ENCODE peak calls at places on chromosome 15, in nine cellular contexts. T is fibroblast of mammary gland, X is adrenal gland, L is lung, P is esophagus muscularis mucosa, Z is lower leg skin, O is NB4, W is retinal pigment epithelial cell, H is coronary artery. E is an unnamed sample.

GRCh38 chr15:62444104-62445027 is 279.3 kb upstream of the C2CD4B start:
- DNase-seq in L (no peak), W (peak; percentile 77), H (no peak), T (peak; percentile 99), O (no peak), Z (peak; percentile 66), X (no peak), P (no peak), E (peak; percentile 93)

GRCh38 chr15:55861115-55861514 is 118.2 kb upstream of the PRTG start:
- DNase-seq in Z (no peak), O (no peak), H (no peak), W (no peak), T (no peak), X (no peak), P (no peak), L (no peak), E (no peak)

GRCh38 chr15:96321422-96322391 is 8.8 kb upstream of the NR2F2 start:
- DNase-seq in L (no peak), Z (no peak), X (peak; percentile 26), W (no peak), P (no peak), H (peak; percentile 81), O (no peak), T (peak; percentile 26), E (peak; percentile 48)

GRCh38 chr15:74432968-74433591 is 678 bp downstream of the SEMA7A start:
- DNase-seq in X (no peak), H (no peak), L (no peak), W (no peak), Z (no peak), P (no peak), T (no peak), O (peak; percentile 42), E (no peak)

GRCh38 chr15:76206325-76206976 is 104.8 kb downstream of the ETFA start:
- DNase-seq in L (peak; percentile 58), O (no peak), T (peak; percentile 54), P (no peak), Z (no peak), H (no peak), X (peak; percentile 96), W (peak; percentile 95), E (peak; percentile 64)

GRCh38 chr15:26132786-26133185 is 269.7 kb upstream of the ATP10A start:
- DNase-seq in W (peak; percentile 25), X (no peak), L (no peak), H (no peak), Z (no peak), O (no peak), T (no peak), P (peak; percentile 50), E (no peak)

GRCh38 chr15:74453925-74454763 is 6.8 kb downstream of the UBL7 start:
- DNase-seq in H (no peak), T (no peak), W (no peak), P (no peak), X (no peak), L (no peak), O (no peak), Z (no peak), E (peak; percentile 22)

GRCh38 chr15:38517312-38517711 is 47.3 kb downstream of the RASGRP1 start:
- DNase-seq in X (no peak), T (no peak), P (no peak), Z (no peak), H (no peak), L (no peak), O (no peak), W (no peak), E (no peak)

GRCh38 chr15:69643971-69644370 is 191.4 kb downstream of the RPLP1 start:
- DNase-seq in L (no peak), W (no peak), O (no peak), X (no peak), T (no peak), Z (no peak), P (no peak), H (no peak), E (no peak)

GRCh38 chr15:48566669-48567068 is 78.8 kb downstream of the FBN1 start:
- DNase-seq in W (no peak), O (no peak), L (no peak), X (no peak), H (no peak), T (peak; percentile 88), P (no peak), Z (no peak), E (peak; percentile 73)

GRCh38 chr15:55031732-55032131 is 165.0 kb downstream of the RSL24D1 start:
- DNase-seq in P (no peak), H (no peak), L (no peak), W (no peak), T (no peak), Z (peak; percentile 20), X (no peak), O (no peak), E (no peak)

GRCh38 chr15:40082195-40082868 is 26.3 kb downstream of the BMF start:
- DNase-seq in Z (no peak), W (no peak), H (no peak), O (no peak), P (no peak), X (no peak), T (no peak), L (no peak), E (no peak)

GRCh38 chr15:74489518-74490338 is 28.8 kb upstream of the UBL7 start:
- DNase-seq in X (peak; percentile 41), L (peak; percentile 49), H (no peak), P (no peak), O (peak; percentile 74), Z (peak; percentile 18), T (peak; percentile 45), W (no peak), E (peak; percentile 36)

GRCh38 chr15:70271422-70272088 is 173.8 kb upstream of the TLE3 start:
- DNase-seq in T (peak; percentile 98), L (no peak), Z (peak; percentile 78), H (no peak), X (peak; percentile 85), W (peak; percentile 92), P (no peak), O (peak; percentile 94), E (peak; percentile 97)

GRCh38 chr15:41923424-41923999 is 29.7 kb upstream of the SPTBN5 start:
- DNase-seq in T (no peak), L (no peak), W (no peak), X (no peak), H (no peak), O (no peak), Z (no peak), P (no peak), E (no peak)

GRCh38 chr15:91521996-91522395 is 331.5 kb upstream of the SLCO3A1 start:
- DNase-seq in T (peak; percentile 68), O (no peak), Z (no peak), L (no peak), P (no peak), H (no peak), W (peak; percentile 34), X (no peak), E (peak; percentile 58)

GRCh38 chr15:67201136-67201535 is 53.3 kb downstream of the AAGAB start:
- DNase-seq in L (no peak), X (no peak), P (no peak), O (no peak), T (peak; percentile 46), W (no peak), H (no peak), Z (no peak), E (peak; percentile 76)

GRCh38 chr15:33030315-33030714 is 164.2 kb downstream of the FMN1 start:
- DNase-seq in X (no peak), Z (no peak), H (no peak), P (no peak), O (no peak), W (no peak), T (no peak), L (no peak), E (no peak)

GRCh38 chr15:35914573-35914972 is 368.6 kb upstream of the DPH6 start:
- DNase-seq in L (no peak), W (no peak), T (no peak), Z (no peak), H (no peak), P (no peak), O (no peak), X (no peak), E (no peak)
- TF ChIP-seq CTCF in L (no peak), W (no peak), T (no peak), Z (no peak), H (no peak), P (no peak), O (no peak), X (no peak), E (no peak)

GRCh38 chr15:64089553-64090280 is 3.9 kb downstream of the CIAO2A start:
- DNase-seq in Z (no peak), H (no peak), X (no peak), W (no peak), P (no peak), O (peak; percentile 31), T (no peak), L (no peak), E (no peak)

GRCh38 chr15:64092864-64093626 is 593 bp downstream of the CIAO2A start:
- DNase-seq in Z (no peak), P (no peak), H (no peak), O (peak; percentile 77), W (no peak), X (peak; percentile 80), L (peak; percentile 34), T (peak; percentile 51), E (peak; percentile 77)

GRCh38 chr15:64090527-64090926 is 3.1 kb downstream of the CIAO2A start:
- DNase-seq in L (no peak), X (no peak), P (no peak), Z (no peak), O (peak; percentile 63), W (no peak), T (no peak), H (no peak), E (no peak)

GRCh38 chr15:64093627-64094417 is at the start of gene CIAO2A:
- DNase-seq in X (peak; percentile 98), T (peak; percentile 99), Z (peak; percentile 97), L (peak; percentile 97), W (peak; percentile 94), H (peak; percentile 96), O (peak; percentile 100), P (peak; percentile 98), E (peak; percentile 99)

GRCh38 chr15:64092075-64092820 is 1.4 kb downstream of the CIAO2A start:
- DNase-seq in L (no peak), T (no peak), X (no peak), P (no peak), H (no peak), O (peak; percentile 28), W (no peak), Z (no peak), E (no peak)
- H3K4me3 ChIP-seq in L (no peak overlapping the region), T (peak overlapping the region; percentile 79), X (no peak overlapping the region), P (peak overlapping the region; percentile 74), H (peak overlapping the region; percentile 82), O (peak overlapping the region; percentile 83), W (peak overlapping the region; percentile 93), Z (no peak overlapping the region), E (peak overlapping the region; percentile 69)

GRCh38 chr15:37221671-37222207 is 121.4 kb upstream of the MEIS2 start:
- DNase-seq in T (no peak), X (no peak), P (no peak), W (no peak), H (no peak), Z (no peak), O (no peak), L (no peak), E (no peak)
- TF ChIP-seq CTCF in T (no peak), X (no peak), P (no peak), W (no peak), H (no peak), Z (no peak), O (no peak), L (no peak), E (no peak)

DNA sequence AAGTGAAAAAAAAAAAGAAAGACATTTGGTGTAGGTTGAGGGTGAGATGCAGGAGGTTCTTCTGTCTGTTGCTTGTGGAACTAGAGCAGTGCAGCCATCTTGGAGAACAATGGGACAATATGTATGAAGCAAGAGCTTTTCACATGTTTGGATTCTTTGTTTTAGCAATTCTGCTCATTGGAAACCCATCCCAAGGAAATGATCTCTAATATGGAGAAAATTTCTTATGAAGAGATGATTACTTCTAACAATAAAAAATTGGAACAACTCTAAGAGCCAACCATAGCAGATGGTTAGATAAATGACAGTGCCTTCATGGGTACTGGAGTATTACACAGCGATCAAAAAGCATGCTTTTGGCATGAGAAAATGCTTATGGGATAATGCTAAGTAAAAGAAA is 56.3 kb downstream of the RASGRF1 start:
- DNase-seq in H (no peak), O (no peak), P (no peak), L (no peak), X (no peak), T (no peak), W (no peak), Z (no peak), E (no peak)
- H3K4me3 ChIP-seq in H (no peak overlapping the region), O (no peak overlapping the region), P (no peak overlapping the region), L (no peak overlapping the region), X (no peak overlapping the region), T (no peak overlapping the region), W (no peak overlapping the region), Z (no peak overlapping the region), E (no peak overlapping the region)

E was measured in astrocyte of the spinal cord.